ENCODE peak calls at places on chromosomes 12 and 14, in six cellular contexts. Y, N, L, W, T and Z are unnamed samples.

GRCh38 chr14:104682107-104682593 is 7.3 kb upstream of the INF2 start:
- DNase-seq in T (no peak), W (no peak), L (no peak), N (no peak), Y (no peak), Z (no peak)

GRCh38 chr12:120955232-120955631 is 23.1 kb upstream of the HNF1A start:
- DNase-seq in L (no peak), Y (no peak), W (no peak), N (peak), T (no peak), Z (peak)

GRCh38 chr14:31937730-31938346 is 139.3 kb upstream of the ARHGAP5 start:
- DNase-seq in L (peak), T (peak), Y (peak), W (peak), N (peak), Z (peak)

GRCh38 chr14:90510208-90510607 is 113.4 kb downstream of the CALM1 start:
- DNase-seq in W (no peak), N (no peak), L (no peak), T (no peak), Y (no peak), Z (no peak)

GRCh38 chr12:114265036-114265435 is 140.9 kb downstream of the TBX5 start:
- DNase-seq in Y (no peak), W (no peak), T (no peak), N (no peak), L (no peak), Z (no peak)

GRCh38 chr14:71536927-71537772 is 395.1 kb upstream of the RGS6 start:
- DNase-seq in T (no peak), N (no peak), Y (no peak), W (no peak), L (no peak), Z (no peak)

GRCh38 chr14:30940886-30941285 is 66.5 kb downstream of the COCH start:
- DNase-seq in N (no peak), T (no peak), W (no peak), Y (no peak), L (no peak), Z (no peak)

GRCh38 chr12:2375871-2376270 is 323.1 kb downstream of the CACNA1C start:
- DNase-seq in L (no peak), Y (no peak), N (no peak), T (no peak), W (no peak), Z (no peak)

GRCh38 chr14:105910426-105910825 is 384.0 kb downstream of the TMEM121 start:
- DNase-seq in L (no peak), N (no peak), T (no peak), Y (no peak), W (no peak), Z (no peak)

GRCh38 chr14:23697689-23698088 is 61.5 kb downstream of the DHRS2 start:
- DNase-seq in T (no peak), Y (no peak), L (no peak), N (no peak), W (no peak), Z (no peak)

GRCh38 chr14:50822501-50823042 is 8.4 kb downstream of the NIN start:
- DNase-seq in N (no peak), L (no peak), W (peak), Y (peak), T (no peak), Z (no peak)

GRCh38 chr14:50823763-50824636 is 7.0 kb downstream of the NIN start:
- DNase-seq in Y (peak), N (no peak), W (no peak), L (no peak), T (no peak), Z (no peak)

GRCh38 chr14:50821471-50822464 is 9.2 kb downstream of the NIN start:
- DNase-seq in T (no peak), N (peak), L (no peak), W (no peak), Y (peak), Z (peak)

GRCh38 chr14:50825307-50825706 is 5.7 kb downstream of the NIN start:
- DNase-seq in L (no peak), N (no peak), Y (no peak), W (no peak), T (no peak), Z (no peak)

GRCh38 chr14:50823051-50823762 is 7.8 kb downstream of the NIN start:
- DNase-seq in T (peak), Y (peak), N (no peak), W (peak), L (no peak), Z (no peak)
- H3K9ac ChIP-seq in T (no peak), Y (peak), N (no peak), W (peak), L (no peak), Z (peak)

GRCh38 chr14:54186821-54187365 is 209.9 kb upstream of the CDKN3 start:
- DNase-seq in T (no peak), N (no peak), Y (no peak), W (peak), L (no peak), Z (no peak)
- H2AFZ ChIP-seq in T (no peak), N (no peak), Y (no peak), W (peak), L (no peak), Z (no peak)

DNA sequence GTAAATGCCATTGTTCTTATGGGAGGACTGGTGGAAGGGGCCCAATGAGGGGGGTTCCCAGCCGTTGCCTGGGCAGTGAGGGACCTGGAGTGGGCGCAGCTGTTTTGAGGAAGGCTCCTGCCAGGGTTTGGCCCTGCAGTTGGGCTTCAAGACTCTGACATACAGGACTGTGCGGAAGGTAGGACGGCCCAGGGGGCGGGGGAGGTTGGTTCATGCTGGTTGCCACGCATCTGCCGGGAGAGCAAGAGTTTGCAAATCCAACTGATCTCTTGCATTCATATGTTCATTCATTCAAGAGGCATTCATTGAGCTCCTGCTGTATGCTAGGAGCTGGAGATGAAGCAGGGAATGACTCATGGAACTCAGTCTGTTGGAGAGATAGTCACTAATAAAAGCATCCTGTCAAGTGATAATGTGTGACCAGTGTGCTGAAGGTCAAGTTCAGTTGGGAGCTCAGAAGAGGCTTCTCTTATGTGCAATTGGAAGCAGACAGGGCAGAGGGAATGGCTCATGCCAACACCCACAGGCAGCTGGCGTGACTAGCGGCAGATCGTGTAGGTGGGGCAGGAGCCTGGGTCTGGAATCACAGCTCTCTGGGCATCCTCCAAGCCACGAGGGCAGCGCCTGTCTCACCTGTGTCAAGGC is 7.8 kb downstream of the SH2B3 start:
- DNase-seq in W (peak), N (peak), T (peak), Y (no peak), L (peak), Z (no peak)
- H3K9ac ChIP-seq in W (peak), N (no peak), T (no peak), Y (no peak), L (no peak), Z (no peak)

GRCh38 chr12:6116481-6117021 is 7.9 kb downstream of the VWF start:
- DNase-seq in T (no peak), N (no peak), W (peak), L (peak), Y (no peak), Z (no peak)

GRCh38 chr12:6114476-6114870 is 10.0 kb downstream of the VWF start:
- DNase-seq in N (no peak), L (no peak), T (no peak), W (no peak), Y (no peak), Z (no peak)

GRCh38 chr12:6115389-6115788 is 9.1 kb downstream of the VWF start:
- DNase-seq in L (peak), Y (no peak), T (no peak), N (no peak), W (no peak), Z (no peak)

GRCh38 chr12:6112004-6112403 is 12.5 kb downstream of the VWF start:
- DNase-seq in L (no peak), W (no peak), N (no peak), T (no peak), Y (no peak), Z (no peak)

DNA sequence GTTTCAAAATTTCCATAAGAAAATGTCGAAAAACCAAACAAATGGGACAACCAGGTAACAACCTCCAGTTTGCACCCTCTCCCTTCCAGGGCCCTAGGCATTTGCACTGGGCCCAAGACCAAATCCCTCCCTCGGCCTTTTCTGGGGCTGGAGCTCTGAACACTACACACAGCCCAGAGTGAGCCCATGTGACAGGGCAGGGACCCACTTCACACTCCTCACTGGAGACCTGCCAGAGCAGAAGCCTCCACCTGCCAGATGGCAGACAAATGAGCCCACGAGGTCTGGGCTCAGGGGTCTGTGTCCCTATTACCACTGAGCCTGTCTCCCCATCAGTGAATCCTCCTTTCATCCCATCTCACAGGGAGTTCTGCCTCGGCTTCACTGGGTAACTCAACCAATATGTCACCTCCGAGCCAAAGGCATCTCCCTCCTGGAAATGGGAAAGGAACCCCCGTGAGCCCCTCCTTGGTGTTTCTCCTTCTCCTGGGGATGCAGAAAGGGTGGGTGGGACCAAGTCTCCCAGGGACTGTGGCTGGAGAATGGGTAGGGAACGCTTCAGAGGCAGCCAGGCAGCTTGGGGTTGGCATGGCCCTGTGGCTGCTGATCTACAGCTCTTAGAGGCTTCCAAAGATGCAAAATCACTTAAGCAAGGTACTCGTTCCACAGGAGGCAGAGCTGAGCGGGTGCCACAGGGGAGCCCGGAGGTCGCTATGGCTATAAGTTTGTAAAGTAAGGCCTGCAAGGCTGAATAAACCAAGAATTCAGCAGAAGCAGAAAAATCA is 10.6 kb downstream of the VWF start:
- DNase-seq in L (no peak), Y (no peak), N (no peak), T (no peak), W (no peak), Z (no peak)
- H2AFZ ChIP-seq in L (no peak), Y (no peak), N (no peak), T (no peak), W (no peak), Z (no peak)

DNA sequence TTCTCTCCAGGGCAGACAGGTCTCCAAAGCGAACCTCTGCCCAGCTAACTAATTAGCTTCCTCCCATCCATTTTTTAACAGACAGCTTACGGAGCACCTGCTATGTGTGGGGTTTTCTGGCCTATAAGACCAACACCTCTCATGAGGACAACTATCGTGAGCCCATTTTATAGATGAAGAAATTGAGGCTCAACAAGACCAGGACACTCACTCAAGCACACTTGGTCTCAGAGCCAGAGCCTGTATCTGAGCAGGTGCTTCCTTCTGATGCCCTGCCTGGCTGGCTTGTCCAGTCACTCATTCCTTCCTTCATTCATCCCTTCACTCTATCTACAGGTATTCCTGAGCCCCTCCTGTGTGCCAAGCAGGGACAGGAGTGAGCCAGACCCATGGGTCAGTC is 6.1 kb downstream of the TRPV4 start:
- DNase-seq in L (no peak), N (no peak), W (no peak), T (no peak), Y (no peak), Z (no peak)
- H3K9ac ChIP-seq in L (no peak), N (no peak), W (no peak), T (no peak), Y (no peak), Z (no peak)

DNA sequence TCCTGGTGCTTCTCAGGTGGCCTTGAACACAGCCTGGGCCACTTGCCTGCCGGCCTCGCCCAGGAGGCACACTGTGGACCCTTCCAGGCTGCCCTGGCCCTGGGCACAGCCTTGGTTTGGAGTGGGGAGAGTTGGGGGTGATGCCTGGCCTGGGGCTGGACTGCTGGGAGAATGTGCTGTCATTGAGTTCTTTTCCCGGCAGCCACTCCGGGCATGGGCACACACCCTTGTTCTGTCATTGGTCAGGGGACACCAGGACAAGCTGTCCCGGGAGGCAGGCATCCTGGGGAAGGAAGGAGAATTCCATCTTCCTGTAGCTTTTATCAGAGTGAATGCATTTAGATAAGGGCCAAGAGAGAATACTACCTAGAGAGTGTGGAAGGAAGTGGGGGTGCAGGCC is 61.8 kb upstream of the RIN3 start:
- DNase-seq in W (no peak), N (no peak), L (no peak), T (no peak), Y (no peak), Z (no peak)
- H2AFZ ChIP-seq in W (no peak), N (no peak), L (no peak), T (no peak), Y (no peak), Z (no peak)

GRCh38 chr14:49966304-49966809 is 73.5 kb downstream of the ARF6 start:
- DNase-seq in W (no peak), N (no peak), T (peak), L (no peak), Y (no peak), Z (no peak)

GRCh38 chr14:49960453-49960852 is 67.6 kb downstream of the ARF6 start:
- DNase-seq in N (no peak), W (no peak), Y (no peak), T (no peak), L (no peak), Z (no peak)

GRCh38 chr14:49961270-49962222 is 68.7 kb downstream of the ARF6 start:
- DNase-seq in N (peak), W (no peak), Y (no peak), T (no peak), L (no peak), Z (no peak)

GRCh38 chr14:49959822-49960408 is 67.0 kb downstream of the ARF6 start:
- DNase-seq in N (no peak), L (no peak), T (no peak), W (no peak), Y (peak), Z (no peak)

DNA sequence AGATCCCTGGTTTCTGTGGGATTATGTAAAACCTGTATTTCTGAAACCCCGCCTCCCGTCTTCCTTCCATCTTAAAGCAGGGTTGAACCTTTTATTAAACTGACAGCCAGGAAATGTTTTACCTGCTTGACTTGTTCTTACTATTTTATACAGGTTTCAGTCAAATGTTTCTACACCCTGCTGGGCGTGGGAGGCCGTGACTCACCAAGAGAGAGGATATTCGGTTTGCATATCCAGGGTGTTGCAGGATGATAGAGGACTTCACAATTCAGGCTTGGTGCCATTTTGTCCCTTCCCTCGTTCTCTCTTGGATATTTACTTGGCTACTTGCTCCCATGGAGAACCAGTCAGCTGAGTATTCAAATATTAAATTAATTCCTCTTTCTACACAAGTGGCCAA is 69.7 kb downstream of the ARF6 start:
- DNase-seq in W (no peak), T (no peak), Y (no peak), N (peak), L (no peak), Z (no peak)
- H3K9ac ChIP-seq in W (no peak), T (no peak), Y (no peak), N (no peak), L (no peak), Z (no peak)

DNA sequence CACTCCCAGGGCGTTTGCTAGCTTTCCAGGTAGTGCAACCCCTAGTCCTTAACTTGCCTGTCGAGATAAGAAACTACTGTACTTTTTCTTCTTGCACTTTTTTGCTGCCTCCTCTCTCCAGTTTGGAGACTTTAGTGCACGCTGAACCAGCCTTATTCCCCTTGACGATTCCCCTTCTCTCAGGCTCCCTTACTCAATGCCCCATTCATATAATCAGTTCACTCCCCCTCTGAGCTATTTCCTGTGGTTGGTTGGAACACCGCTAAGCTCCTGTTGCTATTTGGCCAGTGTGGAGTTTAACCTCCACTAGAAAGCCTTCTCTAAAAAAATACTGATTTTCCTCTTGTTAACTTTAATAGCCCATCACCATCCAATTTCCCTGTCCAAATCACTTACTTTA is 727 bp downstream of the CREBL2 start:
- DNase-seq in L (peak), W (peak), Y (no peak), T (peak), N (peak), Z (no peak)
- H2AFZ ChIP-seq in L (peak), W (peak), Y (peak), T (peak), N (peak), Z (peak)

DNA sequence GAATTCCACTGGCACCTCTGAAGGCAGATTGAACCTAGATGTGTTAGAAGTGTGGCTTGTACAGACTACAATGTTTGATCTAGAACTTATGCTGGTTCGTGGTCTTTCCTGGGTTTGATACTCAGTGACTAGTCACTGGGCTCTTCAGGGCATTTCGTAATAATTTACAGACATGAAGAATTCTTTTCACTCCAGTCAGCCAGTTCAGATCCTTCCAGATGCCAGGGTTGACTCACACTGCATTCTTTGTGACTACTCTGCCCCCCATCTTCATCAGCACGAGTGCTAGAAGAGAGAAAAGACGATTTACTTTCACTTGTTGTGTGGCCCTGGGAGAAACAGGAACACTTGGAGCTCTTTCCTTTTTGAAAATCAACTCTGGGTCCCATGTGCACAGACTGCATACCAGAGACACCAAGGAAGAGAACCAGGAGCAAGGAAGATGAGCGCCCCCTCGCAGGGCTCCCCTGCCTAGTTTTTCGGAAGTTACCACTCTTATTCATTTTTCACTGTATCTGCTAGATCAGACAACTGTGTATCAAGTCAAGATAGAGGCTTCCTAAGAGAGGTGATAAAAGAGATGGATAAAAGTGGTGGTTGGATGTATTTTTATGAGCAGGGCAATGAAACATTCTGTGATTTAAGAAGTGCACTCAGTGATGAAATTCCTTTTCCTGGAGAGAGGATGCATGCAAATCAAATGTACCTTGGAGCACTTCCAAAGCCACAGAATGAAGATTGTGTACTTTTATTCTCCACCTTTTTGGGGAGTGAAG is 33.5 kb upstream of the EVL start:
- DNase-seq in N (peak), L (peak), W (peak), T (peak), Y (no peak), Z (peak)
- H3K9ac ChIP-seq in N (peak), L (peak), W (peak), T (peak), Y (no peak), Z (peak)

GRCh38 chr14:60738843-60739508 is 4.4 kb downstream of the MNAT1 start:
- DNase-seq in Y (no peak), N (no peak), T (no peak), W (no peak), L (no peak), Z (no peak)

GRCh38 chr14:60732840-60733483 is 1.6 kb upstream of the MNAT1 start:
- DNase-seq in L (no peak), W (no peak), T (no peak), N (no peak), Y (no peak), Z (no peak)

GRCh38 chr14:60734465-60735242 is at the start of gene MNAT1:
- DNase-seq in Y (peak), N (peak), T (peak), W (peak), L (peak), Z (no peak)

DNA sequence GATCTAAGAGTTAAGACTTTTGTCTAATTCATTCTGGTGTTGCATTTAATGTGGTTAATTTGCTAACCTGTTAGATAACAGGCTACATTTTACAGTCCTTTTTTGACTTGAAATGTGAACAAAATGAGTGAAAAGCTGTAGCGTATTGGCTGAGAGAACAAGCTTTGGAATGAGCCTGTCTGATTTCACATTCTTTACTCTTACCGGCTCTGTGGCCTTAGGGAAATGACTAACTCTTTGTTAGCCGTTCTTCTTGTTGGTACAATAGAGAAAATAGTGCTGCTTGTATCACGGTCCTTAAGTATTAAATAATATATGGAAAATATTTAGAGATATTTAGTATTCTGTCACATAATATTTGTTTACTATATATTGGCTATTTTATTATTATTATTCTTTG is 1.9 kb downstream of the MNAT1 start:
- DNase-seq in T (peak), N (peak), L (peak), Y (no peak), W (peak), Z (no peak)
- H2AFZ ChIP-seq in T (no peak), N (no peak), L (no peak), Y (no peak), W (no peak), Z (no peak)